ENCODE peak calls at places on chromosomes 7 and 10, in five cellular contexts. Q is ovary, N is adrenal gland, U is GM12878, T is esophagus squamous epithelium. J is an unnamed sample.
A peak's percentile ranks its signal among the peaks of the same experiment; 100 is the strongest.

GRCh38 chr10:132465193-132465888 is 68.3 kb downstream of the PWWP2B start:
- DNase-seq in T (no peak), N (no peak), Q (no peak), U (no peak), J (no peak)

GRCh38 chr10:10542368-10542961 is 475.2 kb upstream of the CELF2 start:
- DNase-seq in N (no peak), Q (no peak), U (no peak), T (no peak), J (no peak)

GRCh38 chr7:25615005-25615404 is 386.7 kb upstream of the NPVF start:
- DNase-seq in Q (no peak), U (no peak), T (no peak), N (no peak), J (no peak)

GRCh38 chr10:102229810-102230263 is 3.7 kb downstream of the ELOVL3 start:
- DNase-seq in N (peak; percentile 86), Q (peak; percentile 81), T (no peak), U (peak; percentile 33), J (peak; percentile 89)

GRCh38 chr10:81068446-81068845 is 530.7 kb downstream of the SH2D4B start:
- DNase-seq in T (no peak), N (no peak), Q (no peak), U (no peak), J (no peak)

GRCh38 chr10:29239569-29240472 is 49.0 kb upstream of the LYZL1 start:
- DNase-seq in N (no peak), T (no peak), U (no peak), Q (no peak), J (peak; percentile 41)

GRCh38 chr7:100435401-100436304 is 644 bp downstream of the PPP1R35 start:
- DNase-seq in N (no peak), U (no peak), T (no peak), Q (peak; percentile 51), J (no peak)

GRCh38 chr7:620052-620451 is 100.4 kb upstream of the PDGFA start:
- DNase-seq in U (no peak), T (no peak), Q (no peak), N (no peak), J (no peak)

GRCh38 chr10:18681366-18681765 is 22.1 kb downstream of the ARL5B start:
- DNase-seq in N (no peak), Q (no peak), T (no peak), U (no peak), J (no peak)

GRCh38 chr10:65320256-65321026 is 1605.4 kb upstream of the LRRTM3 start:
- DNase-seq in Q (no peak), U (no peak), N (no peak), T (no peak), J (no peak)

GRCh38 chr10:122850705-122851640 is 5.3 kb upstream of the CUZD1 start:
- DNase-seq in T (no peak), Q (no peak), N (no peak), U (no peak), J (no peak)

GRCh38 chr10:89283988-89284475 is 17.8 kb upstream of the IFIT2 start:
- DNase-seq in T (no peak), Q (peak; percentile 71), U (no peak), N (no peak), J (peak; percentile 65)

GRCh38 chr7:31853380-31853779 is 166.4 kb downstream of the PPP1R17 start:
- DNase-seq in Q (no peak), T (no peak), N (no peak), U (no peak), J (no peak)

GRCh38 chr10:77526861-77527617 is 110.6 kb downstream of the KCNMA1 start:
- DNase-seq in N (no peak), U (no peak), T (no peak), Q (no peak), J (no peak)

GRCh38 chr10:95472304-95473088 is 88.7 kb downstream of the SORBS1 start:
- DNase-seq in U (no peak), Q (no peak), N (no peak), T (no peak), J (no peak)
- TF ChIP-seq POLR2A in U (no peak), Q (no peak), N (no peak), T (no peak), J (no peak)

GRCh38 chr10:819816-820215 is 111.7 kb downstream of the LARP4B start:
- DNase-seq in U (no peak), N (no peak), Q (no peak), T (no peak), J (no peak)

GRCh38 chr10:821322-821721 is 110.2 kb downstream of the LARP4B start:
- DNase-seq in U (no peak), T (no peak), N (no peak), Q (no peak), J (no peak)

GRCh38 chr10:824497-824896 is 107.0 kb downstream of the LARP4B start:
- DNase-seq in U (no peak), T (no peak), N (no peak), Q (no peak), J (no peak)

GRCh38 chr10:822661-823367 is 108.7 kb downstream of the LARP4B start:
- DNase-seq in Q (no peak), U (peak; percentile 32), N (no peak), T (no peak), J (no peak)

GRCh38 chr10:822197-822596 is 109.3 kb downstream of the LARP4B start:
- DNase-seq in Q (no peak), U (no peak), N (no peak), T (no peak), J (no peak)
- H3K36me3 ChIP-seq in Q (no peaks in the 10 kb centered on the region), U (peaks cover 52% of the 10 kb centered on the region), N (no peaks in the 10 kb centered on the region), T (peaks cover 51% of the 10 kb centered on the region), J (no peaks in the 10 kb centered on the region)

DNA sequence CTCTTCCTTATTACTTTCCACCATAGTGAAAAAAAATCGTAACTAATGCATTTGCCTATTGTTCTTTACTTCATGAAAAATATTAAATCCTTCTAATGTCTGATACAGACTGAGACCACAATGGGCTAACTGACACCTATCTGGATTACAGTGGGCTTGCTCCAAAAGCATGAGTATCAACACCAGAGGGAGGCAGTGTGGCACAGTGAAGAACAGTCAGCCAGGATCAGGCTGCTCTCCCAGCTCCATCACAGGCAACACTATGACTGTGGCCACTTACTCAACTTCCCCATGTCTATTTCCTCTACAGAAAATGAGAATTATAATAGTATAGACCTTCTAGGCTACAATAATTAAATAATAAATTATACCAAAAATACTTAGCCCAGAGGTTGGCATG is 97.2 kb downstream of the SLC25A13 start:
- DNase-seq in T (no peak), U (no peak), N (no peak), Q (no peak), J (no peak)
- TF ChIP-seq CTCF in T (no peak), U (peak; percentile 10), N (no peak), Q (no peak), J (no peak)

GRCh38 chr7:41328544-41328943 is 374.3 kb downstream of the INHBA start:
- DNase-seq in Q (no peak), T (no peak), N (no peak), U (no peak), J (no peak)
- TF ChIP-seq POLR2A in Q (no peak), T (no peak), N (no peak), U (no peak), J (no peak)

GRCh38 chr10:13458107-13458761 is 70.6 kb downstream of the BEND7 start:
- DNase-seq in T (no peak), U (no peak), Q (no peak), N (no peak), J (no peak)

GRCh38 chr10:13462551-13462950 is 66.3 kb downstream of the BEND7 start:
- DNase-seq in T (no peak), N (no peak), U (no peak), Q (no peak), J (no peak)
- H3K36me3 ChIP-seq in T (no peaks in the 10 kb centered on the region), N (no peaks in the 10 kb centered on the region), U (no peaks in the 10 kb centered on the region), Q (no peaks in the 10 kb centered on the region), J (no peaks in the 10 kb centered on the region)